ENCODE peak calls at places on chromosomes 4 and X, in nine cellular contexts. One of them, this sample, is unnamed.
A peak's percentile ranks its signal among the peaks of the same experiment; 100 is the strongest.

GRCh38 chr4:93502991-93503390 is 325.6 kb upstream of the ATOH1 start:
- DNase-seq in Peyer's patch: no peak
- DNase-seq in lung: no peak
- DNase-seq in Panc1: no peak
- DNase-seq in upper lobe of right lung: no peak
- DNase-seq in stomach: no peak
- DNase-seq in CD8-positive, alpha-beta T cell: no peak
- DNase-seq in prostate gland: no peak
- DNase-seq in IMR-90: peak; percentile 18
- DNase-seq in this sample: no peak

GRCh38 chr4:152843476-152844107 is 63.8 kb downstream of the ARFIP1 start:
- DNase-seq in Peyer's patch: peak; percentile 69
- DNase-seq in lung: no peak
- DNase-seq in Panc1: no peak
- DNase-seq in upper lobe of right lung: no peak
- DNase-seq in stomach: no peak
- DNase-seq in CD8-positive, alpha-beta T cell: no peak
- DNase-seq in prostate gland: no peak
- DNase-seq in IMR-90: no peak
- DNase-seq in this sample: no peak

GRCh38 chrX:38558681-38559080 is 2.7 kb upstream of the TSPAN7 start:
- DNase-seq in Peyer's patch: no peak
- DNase-seq in lung: no peak
- DNase-seq in Panc1: no peak
- DNase-seq in upper lobe of right lung: no peak
- DNase-seq in stomach: no peak
- DNase-seq in CD8-positive, alpha-beta T cell: no peak
- DNase-seq in prostate gland: no peak
- DNase-seq in IMR-90: no peak
- DNase-seq in this sample: no peak

GRCh38 chrX:15511563-15511962 is 11.0 kb downstream of the BMX start:
- DNase-seq in Peyer's patch: no peak
- DNase-seq in lung: no peak
- DNase-seq in Panc1: no peak
- DNase-seq in upper lobe of right lung: no peak
- DNase-seq in stomach: no peak
- DNase-seq in CD8-positive, alpha-beta T cell: no peak
- DNase-seq in prostate gland: no peak
- DNase-seq in IMR-90: no peak
- DNase-seq in this sample: no peak

GRCh38 chrX:29231800-29232199 is 644.6 kb downstream of the IL1RAPL1 start:
- DNase-seq in Peyer's patch: no peak
- DNase-seq in lung: no peak
- DNase-seq in Panc1: no peak
- DNase-seq in upper lobe of right lung: no peak
- DNase-seq in stomach: no peak
- DNase-seq in CD8-positive, alpha-beta T cell: no peak
- DNase-seq in prostate gland: no peak
- DNase-seq in IMR-90: peak; percentile 6
- DNase-seq in this sample: no peak

GRCh38 chrX:40158036-40158706 is 60.4 kb upstream of the BCOR start:
- DNase-seq in Peyer's patch: no peak
- DNase-seq in lung: no peak
- DNase-seq in Panc1: no peak
- DNase-seq in upper lobe of right lung: peak; percentile 72
- DNase-seq in stomach: no peak
- DNase-seq in CD8-positive, alpha-beta T cell: peak; percentile 28
- DNase-seq in prostate gland: no peak
- DNase-seq in IMR-90: peak; percentile 17
- DNase-seq in this sample: no peak

GRCh38 chr4:95102391-95102790 is 344.6 kb downstream of the BMPR1B start:
- DNase-seq in Peyer's patch: no peak
- DNase-seq in lung: no peak
- DNase-seq in Panc1: no peak
- DNase-seq in upper lobe of right lung: no peak
- DNase-seq in stomach: no peak
- DNase-seq in CD8-positive, alpha-beta T cell: no peak
- DNase-seq in prostate gland: no peak
- DNase-seq in IMR-90: no peak
- DNase-seq in this sample: no peak

GRCh38 chr4:109155682-109156243 is 146.7 kb downstream of the COL25A1 start:
- DNase-seq in Peyer's patch: no peak
- DNase-seq in lung: no peak
- DNase-seq in Panc1: no peak
- DNase-seq in upper lobe of right lung: no peak
- DNase-seq in stomach: no peak
- DNase-seq in CD8-positive, alpha-beta T cell: no peak
- DNase-seq in prostate gland: no peak
- DNase-seq in IMR-90: no peak
- DNase-seq in this sample: no peak

GRCh38 chr4:153143527-153144348 is 60.5 kb upstream of the TRIM2 start:
- DNase-seq in Peyer's patch: no peak
- DNase-seq in lung: no peak
- DNase-seq in Panc1: no peak
- DNase-seq in upper lobe of right lung: no peak
- DNase-seq in stomach: peak; percentile 35
- DNase-seq in CD8-positive, alpha-beta T cell: no peak
- DNase-seq in prostate gland: no peak
- DNase-seq in IMR-90: peak; percentile 65
- DNase-seq in this sample: no peak

GRCh38 chrX:1244164-1245076 is 24.2 kb upstream of the CSF2RA start:
- DNase-seq in Peyer's patch: no peak
- DNase-seq in lung: no peak
- DNase-seq in Panc1: no peak
- DNase-seq in upper lobe of right lung: no peak
- DNase-seq in stomach: no peak
- DNase-seq in CD8-positive, alpha-beta T cell: no peak
- DNase-seq in prostate gland: no peak
- DNase-seq in IMR-90: no peak
- DNase-seq in this sample: no peak
- TF ChIP-seq CTCF in Peyer's patch: no peak
- TF ChIP-seq CTCF in lung: no peak
- TF ChIP-seq CTCF in Panc1: no peak
- TF ChIP-seq CTCF in upper lobe of right lung: no peak
- TF ChIP-seq CTCF in stomach: no peak
- TF ChIP-seq CTCF in CD8-positive, alpha-beta T cell: no peak
- TF ChIP-seq CTCF in prostate gland: no peak
- TF ChIP-seq CTCF in IMR-90: no peak
- TF ChIP-seq CTCF in this sample: no peak

GRCh38 chr4:101285985-101286384 is 61.3 kb downstream of the PPP3CA start:
- DNase-seq in Peyer's patch: no peak
- DNase-seq in lung: no peak
- DNase-seq in Panc1: no peak
- DNase-seq in upper lobe of right lung: no peak
- DNase-seq in stomach: no peak
- DNase-seq in CD8-positive, alpha-beta T cell: no peak
- DNase-seq in prostate gland: no peak
- DNase-seq in IMR-90: no peak
- DNase-seq in this sample: no peak

GRCh38 chr4:101287332-101287731 is 60.0 kb downstream of the PPP3CA start:
- DNase-seq in Peyer's patch: no peak
- DNase-seq in lung: no peak
- DNase-seq in Panc1: no peak
- DNase-seq in upper lobe of right lung: no peak
- DNase-seq in stomach: no peak
- DNase-seq in CD8-positive, alpha-beta T cell: no peak
- DNase-seq in prostate gland: no peak
- DNase-seq in IMR-90: no peak
- DNase-seq in this sample: no peak

GRCh38 chr4:101290651-101291050 is 56.7 kb downstream of the PPP3CA start:
- DNase-seq in Peyer's patch: no peak
- DNase-seq in lung: no peak
- DNase-seq in Panc1: no peak
- DNase-seq in upper lobe of right lung: no peak
- DNase-seq in stomach: no peak
- DNase-seq in CD8-positive, alpha-beta T cell: no peak
- DNase-seq in prostate gland: no peak
- DNase-seq in IMR-90: no peak
- DNase-seq in this sample: no peak

GRCh38 chr4:101286663-101287062 is 60.7 kb downstream of the PPP3CA start:
- DNase-seq in Peyer's patch: no peak
- DNase-seq in lung: no peak
- DNase-seq in Panc1: no peak
- DNase-seq in upper lobe of right lung: no peak
- DNase-seq in stomach: no peak
- DNase-seq in CD8-positive, alpha-beta T cell: no peak
- DNase-seq in prostate gland: no peak
- DNase-seq in IMR-90: no peak
- DNase-seq in this sample: no peak

GRCh38 chr4:101288365-101289145 is 58.8 kb downstream of the PPP3CA start:
- DNase-seq in Peyer's patch: no peak
- DNase-seq in lung: no peak
- DNase-seq in Panc1: no peak
- DNase-seq in upper lobe of right lung: no peak
- DNase-seq in stomach: no peak
- DNase-seq in CD8-positive, alpha-beta T cell: no peak
- DNase-seq in prostate gland: no peak
- DNase-seq in IMR-90: peak; percentile 32
- DNase-seq in this sample: no peak
- H3K27ac ChIP-seq in Peyer's patch: no peak overlapping the region
- H3K27ac ChIP-seq in lung: no peak overlapping the region
- H3K27ac ChIP-seq in Panc1: no peak overlapping the region
- H3K27ac ChIP-seq in upper lobe of right lung: no peak overlapping the region
- H3K27ac ChIP-seq in stomach: no peak overlapping the region
- H3K27ac ChIP-seq in CD8-positive, alpha-beta T cell: no peak overlapping the region
- H3K27ac ChIP-seq in prostate gland: no peak overlapping the region
- H3K27ac ChIP-seq in IMR-90: no peak overlapping the region
- H3K27ac ChIP-seq in this sample: no peak overlapping the region

GRCh38 chrX:153310901-153311300 is 10.7 kb downstream of the PNMA6F start:
- DNase-seq in Peyer's patch: no peak
- DNase-seq in lung: no peak
- DNase-seq in Panc1: no peak
- DNase-seq in upper lobe of right lung: no peak
- DNase-seq in stomach: no peak
- DNase-seq in CD8-positive, alpha-beta T cell: no peak
- DNase-seq in prostate gland: no peak
- DNase-seq in IMR-90: no peak
- DNase-seq in this sample: no peak
- TF ChIP-seq CTCF in Peyer's patch: no peak
- TF ChIP-seq CTCF in lung: no peak
- TF ChIP-seq CTCF in Panc1: no peak
- TF ChIP-seq CTCF in upper lobe of right lung: no peak
- TF ChIP-seq CTCF in stomach: no peak
- TF ChIP-seq CTCF in CD8-positive, alpha-beta T cell: no peak
- TF ChIP-seq CTCF in prostate gland: no peak
- TF ChIP-seq CTCF in IMR-90: no peak
- TF ChIP-seq CTCF in this sample: no peak

GRCh38 chrX:7346021-7346420 is 198.1 kb upstream of the PUDP start:
- DNase-seq in Peyer's patch: no peak
- DNase-seq in lung: no peak
- DNase-seq in Panc1: no peak
- DNase-seq in upper lobe of right lung: no peak
- DNase-seq in stomach: no peak
- DNase-seq in CD8-positive, alpha-beta T cell: no peak
- DNase-seq in prostate gland: no peak
- DNase-seq in IMR-90: peak; percentile 73
- DNase-seq in this sample: no peak
- H3K27ac ChIP-seq in Peyer's patch: no peak overlapping the region
- H3K27ac ChIP-seq in lung: no peak overlapping the region
- H3K27ac ChIP-seq in Panc1: no peak overlapping the region
- H3K27ac ChIP-seq in upper lobe of right lung: no peak overlapping the region
- H3K27ac ChIP-seq in stomach: no peak overlapping the region
- H3K27ac ChIP-seq in CD8-positive, alpha-beta T cell: no peak overlapping the region
- H3K27ac ChIP-seq in prostate gland: no peak overlapping the region
- H3K27ac ChIP-seq in IMR-90: peak overlapping the region; percentile 20
- H3K27ac ChIP-seq in this sample: no peak overlapping the region

GRCh38 chr4:24793219-24794005 is 2.0 kb upstream of the SOD3 start:
- DNase-seq in Peyer's patch: no peak
- DNase-seq in lung: no peak
- DNase-seq in Panc1: no peak
- DNase-seq in upper lobe of right lung: no peak
- DNase-seq in stomach: no peak
- DNase-seq in CD8-positive, alpha-beta T cell: no peak
- DNase-seq in prostate gland: no peak
- DNase-seq in IMR-90: peak; percentile 19
- DNase-seq in this sample: no peak
- TF ChIP-seq CTCF in Peyer's patch: no peak
- TF ChIP-seq CTCF in lung: no peak
- TF ChIP-seq CTCF in Panc1: peak; percentile 38
- TF ChIP-seq CTCF in upper lobe of right lung: peak; percentile 17
- TF ChIP-seq CTCF in stomach: no peak
- TF ChIP-seq CTCF in CD8-positive, alpha-beta T cell: no peak
- TF ChIP-seq CTCF in prostate gland: peak; percentile 33
- TF ChIP-seq CTCF in IMR-90: peak; percentile 22
- TF ChIP-seq CTCF in this sample: no peak

GRCh38 chrX:13092455-13092941 is 48.1 kb upstream of the FAM9C start:
- DNase-seq in Peyer's patch: no peak
- DNase-seq in lung: no peak
- DNase-seq in Panc1: no peak
- DNase-seq in upper lobe of right lung: peak; percentile 74
- DNase-seq in stomach: peak; percentile 48
- DNase-seq in CD8-positive, alpha-beta T cell: peak; percentile 89
- DNase-seq in prostate gland: no peak
- DNase-seq in IMR-90: no peak
- DNase-seq in this sample: peak; percentile 73
- H3K27ac ChIP-seq in Peyer's patch: peak overlapping the region; percentile 77
- H3K27ac ChIP-seq in lung: peak overlapping the region; percentile 21
- H3K27ac ChIP-seq in Panc1: peak overlapping the region; percentile 81
- H3K27ac ChIP-seq in upper lobe of right lung: peak overlapping the region; percentile 76
- H3K27ac ChIP-seq in stomach: no peak overlapping the region
- H3K27ac ChIP-seq in CD8-positive, alpha-beta T cell: peak overlapping the region; percentile 49
- H3K27ac ChIP-seq in prostate gland: no peak overlapping the region
- H3K27ac ChIP-seq in IMR-90: no peak overlapping the region
- H3K27ac ChIP-seq in this sample: peak overlapping the region; percentile 85

GRCh38 chrX:138711399-138712347 is at the start of gene FGF13:
- DNase-seq in Peyer's patch: peak; percentile 37
- DNase-seq in lung: peak; percentile 30
- DNase-seq in Panc1: no peak
- DNase-seq in upper lobe of right lung: peak; percentile 49
- DNase-seq in stomach: peak; percentile 29
- DNase-seq in CD8-positive, alpha-beta T cell: peak; percentile 10
- DNase-seq in prostate gland: peak; percentile 26
- DNase-seq in IMR-90: no peak
- DNase-seq in this sample: no peak
- TF ChIP-seq CTCF in Peyer's patch: no peak
- TF ChIP-seq CTCF in lung: no peak
- TF ChIP-seq CTCF in Panc1: peak; percentile 24
- TF ChIP-seq CTCF in upper lobe of right lung: peak; percentile 16
- TF ChIP-seq CTCF in stomach: no peak
- TF ChIP-seq CTCF in CD8-positive, alpha-beta T cell: no peak
- TF ChIP-seq CTCF in prostate gland: peak; percentile 27
- TF ChIP-seq CTCF in IMR-90: no peak
- TF ChIP-seq CTCF in this sample: no peak

This sample was measured in CD4-positive, alpha-beta T cell.